ENCODE peak calls at places on chromosomes 12 and 14, in nine cellular contexts. Q is esophagus squamous epithelium, W is IMR-90, D is astrocyte of the spinal cord, N is upper lobe of right lung, C is brain microvascular endothelial cell, B is RWPE2, G is ovary, H is A673. J is an unnamed sample.

GRCh38 chr12:101697930-101698781 is 716 bp downstream of the CHPT1 start:
- DNase-seq in Q (no peak), W (peak), D (peak), N (peak), C (peak), B (no peak), G (peak), H (no peak), J (peak)

GRCh38 chr14:103862393-103862782 is 15.0 kb upstream of the PPP1R13B start:
- DNase-seq in Q (no peak), W (no peak), D (no peak), N (no peak), C (no peak), B (no peak), G (peak), H (no peak), J (no peak)

GRCh38 chr14:92637864-92638263 is 110.6 kb downstream of the LGMN start:
- DNase-seq in Q (no peak), W (no peak), D (no peak), N (no peak), C (no peak), B (no peak), G (no peak), H (no peak), J (no peak)

GRCh38 chr12:116140559-116140958 is 136.9 kb downstream of the MED13L start:
- DNase-seq in Q (no peak), W (no peak), D (no peak), N (no peak), C (no peak), B (no peak), G (no peak), H (no peak), J (no peak)

GRCh38 chr12:114668905-114669304 is 15.1 kb downstream of the TBX3 start:
- DNase-seq in Q (no peak), W (no peak), D (peak), N (no peak), C (no peak), B (no peak), G (no peak), H (no peak), J (no peak)

GRCh38 chr12:106586803-106587684 is 4.2 kb downstream of the RFX4 start:
- DNase-seq in Q (no peak), W (no peak), D (no peak), N (no peak), C (no peak), B (no peak), G (no peak), H (no peak), J (no peak)

GRCh38 chr14:83342590-83342989 is 1808.9 kb upstream of the SEL1L start:
- DNase-seq in Q (no peak), W (no peak), D (no peak), N (no peak), C (no peak), B (no peak), G (no peak), H (no peak), J (no peak)

GRCh38 chr14:93915800-93916199 is 11.3 kb upstream of the FAM181A start:
- DNase-seq in Q (no peak), W (no peak), D (no peak), N (no peak), C (no peak), B (no peak), G (no peak), H (no peak), J (no peak)

GRCh38 chr12:75553865-75554555 is 42.6 kb upstream of the KRR1 start:
- DNase-seq in Q (no peak), W (peak), D (peak), N (no peak), C (no peak), B (no peak), G (no peak), H (no peak), J (no peak)

GRCh38 chr12:120115692-120116442 is 686 bp downstream of the RAB35 start:
- DNase-seq in Q (no peak), W (peak), D (peak), N (peak), C (no peak), B (no peak), G (peak), H (peak), J (peak)

GRCh38 chr12:31959701-31960391 is 631 bp downstream of the RESF1 start:
- DNase-seq in Q (peak), W (peak), D (peak), N (no peak), C (peak), B (peak), G (peak), H (peak), J (peak)

DNA sequence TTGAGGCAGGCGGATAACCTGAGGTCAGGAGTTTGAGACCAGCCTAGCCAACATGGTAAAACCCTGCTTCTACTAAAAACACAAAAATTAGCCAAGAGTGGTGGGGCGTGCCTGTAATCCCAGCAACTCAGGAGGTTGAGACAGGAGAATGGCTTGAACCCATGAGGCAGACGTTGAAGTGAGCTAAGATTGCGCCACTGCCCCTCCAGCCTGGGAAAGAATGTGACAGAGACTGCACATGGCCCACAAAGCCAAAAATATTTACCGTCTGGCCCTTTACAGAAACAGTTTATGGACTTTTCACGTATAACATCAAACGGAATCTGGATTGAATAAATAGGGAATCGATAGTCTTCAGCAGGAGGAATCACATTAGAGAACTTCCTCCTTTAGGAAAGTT is 3.5 kb downstream of the RSRC2 start:
- DNase-seq in Q (no peak), W (peak), D (peak), N (no peak), C (peak), B (no peak), G (no peak), H (peak), J (peak)
- H3K4me3 ChIP-seq in Q (no peak), W (peak), D (peak), N (peak), C (peak), B (peak), G (no peak), H (peak), J (peak)

GRCh38 chr12:95516757-95517156 is 34.5 kb downstream of the USP44 start:
- DNase-seq in Q (no peak), W (peak), D (peak), N (no peak), C (no peak), B (no peak), G (no peak), H (no peak), J (no peak)
- TF ChIP-seq CTCF in Q (no peak), W (no peak), D (no peak), N (no peak), C (no peak), B (no peak), G (no peak), H (no peak), J (no peak)

DNA sequence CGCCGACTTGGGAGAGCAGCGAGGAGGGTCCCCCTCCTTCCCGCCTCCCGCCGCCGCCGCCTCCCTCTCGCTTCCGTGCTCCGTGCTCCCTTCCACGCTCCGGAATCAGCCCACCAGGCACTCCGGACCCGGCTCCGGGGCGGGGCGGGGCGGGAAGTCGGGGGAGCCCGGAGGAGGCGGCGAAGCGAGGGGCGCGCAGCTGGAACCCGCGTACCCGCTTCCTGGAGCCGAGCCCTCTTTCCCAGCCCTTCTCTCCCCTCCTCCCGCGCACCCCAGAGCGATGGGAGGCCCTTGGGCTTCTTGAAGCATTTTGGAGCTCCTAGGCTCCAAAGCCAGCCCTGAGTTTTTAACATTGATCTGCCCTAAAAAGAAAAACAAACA is at the start of gene SYNDIG1L:
- DNase-seq in Q (no peak), W (no peak), D (no peak), N (no peak), C (no peak), B (no peak), G (no peak), H (peak), J (no peak)
- H3K4me3 ChIP-seq in Q (no peak), W (no peak), D (no peak), N (no peak), C (no peak), B (no peak), G (no peak), H (no peak), J (no peak)

GRCh38 chr14:20934148-20934762 is 21.0 kb upstream of the RNASE2 start:
- DNase-seq in Q (no peak), W (no peak), D (no peak), N (peak), C (no peak), B (no peak), G (no peak), H (peak), J (peak)
- TF ChIP-seq CTCF in Q (no peak), W (peak), D (peak), N (peak), C (peak), B (peak), G (no peak), H (peak), J (peak)

GRCh38 chr12:5348057-5348456 is 83.9 kb upstream of the NTF3 start:
- DNase-seq in Q (no peak), W (no peak), D (no peak), N (no peak), C (no peak), B (no peak), G (no peak), H (no peak), J (no peak)

GRCh38 chr12:5345534-5345933 is 86.4 kb upstream of the NTF3 start:
- DNase-seq in Q (no peak), W (no peak), D (no peak), N (no peak), C (no peak), B (no peak), G (no peak), H (no peak), J (peak)

GRCh38 chr12:5348491-5348890 is 83.4 kb upstream of the NTF3 start:
- DNase-seq in Q (no peak), W (no peak), D (no peak), N (no peak), C (no peak), B (no peak), G (no peak), H (no peak), J (peak)

GRCh38 chr12:5344131-5344530 is 87.8 kb upstream of the NTF3 start:
- DNase-seq in Q (no peak), W (no peak), D (no peak), N (no peak), C (no peak), B (no peak), G (no peak), H (no peak), J (no peak)

DNA sequence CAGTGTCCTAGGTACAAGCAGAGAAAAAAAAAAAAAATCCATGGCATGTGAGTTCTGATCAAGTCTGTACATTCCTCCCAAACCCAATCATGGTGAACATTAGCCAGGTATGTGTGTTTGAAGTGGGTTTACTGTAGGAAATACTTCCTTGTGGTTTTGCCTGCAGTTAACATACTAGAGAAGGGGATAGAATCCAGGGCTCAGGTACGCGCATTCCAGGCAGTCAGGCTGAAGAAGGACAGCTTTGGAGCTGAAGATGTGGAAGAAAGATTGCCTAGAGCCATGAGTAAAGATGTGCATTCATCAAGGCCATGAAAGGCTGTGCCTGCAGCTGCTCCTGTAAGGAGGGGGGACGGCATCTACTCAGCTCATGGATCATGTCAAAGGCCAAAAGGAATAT is 88.2 kb upstream of the NTF3 start:
- DNase-seq in Q (no peak), W (no peak), D (no peak), N (no peak), C (no peak), B (no peak), G (no peak), H (no peak), J (no peak)
- H3K4me3 ChIP-seq in Q (no peak), W (no peak), D (no peak), N (no peak), C (no peak), B (no peak), G (no peak), H (no peak), J (no peak)

J was measured in epithelial cell of esophagus.